ENCODE peak calls at places on chromosomes 2 and 18, in six cellular contexts. C, M, A, V, G and T are unnamed samples.

GRCh38 chr2:238859636-238860347 is 11.9 kb downstream of the TWIST2 start:
- DNase-seq in A (no peak), G (no peak), C (no peak), M (no peak), V (peak; percentile 81), T (no peak)

GRCh38 chr18:5986257-5986909 is 91.1 kb upstream of the TMEM200C start:
- DNase-seq in G (no peak), A (no peak), C (no peak), M (no peak), V (no peak), T (no peak)

GRCh38 chr2:45279356-45279755 is 270.1 kb upstream of the SIX2 start:
- DNase-seq in A (no peak), G (no peak), V (no peak), M (no peak), C (no peak), T (no peak)

GRCh38 chr2:39260087-39260486 is 16.3 kb upstream of the CDKL4 start:
- DNase-seq in A (no peak), M (no peak), G (no peak), C (no peak), V (no peak), T (no peak)

GRCh38 chr2:124540805-124541204 is 515.7 kb downstream of the CNTNAP5 start:
- DNase-seq in C (no peak), V (no peak), A (no peak), M (no peak), G (no peak), T (no peak)

GRCh38 chr18:57776354-57776753 is 26.8 kb downstream of the ATP8B1 start:
- DNase-seq in G (no peak), V (no peak), M (no peak), C (no peak), A (no peak), T (no peak)

GRCh38 chr2:187461294-187462261 is 13.5 kb upstream of the CALCRL start:
- DNase-seq in A (no peak), M (no peak), C (peak; percentile 51), V (peak; percentile 47), G (no peak), T (no peak)

GRCh38 chr2:96233880-96234316 is 25.3 kb upstream of the STARD7 start:
- DNase-seq in V (no peak), M (no peak), G (no peak), C (no peak), A (no peak), T (no peak)

GRCh38 chr2:5125017-5125730 is 567.0 kb upstream of the SOX11 start:
- DNase-seq in A (no peak), G (no peak), M (no peak), V (no peak), C (no peak), T (no peak)

GRCh38 chr18:74518456-74519315 is 15.6 kb upstream of the CNDP1 start:
- DNase-seq in G (no peak), M (no peak), V (no peak), C (no peak), A (no peak), T (no peak)

GRCh38 chr2:220708366-220708765 is 863.7 kb downstream of the EPHA4 start:
- DNase-seq in V (no peak), A (peak; percentile 6), G (no peak), C (no peak), M (no peak), T (no peak)

GRCh38 chr18:10085405-10085804 is 171.6 kb downstream of the VAPA start:
- DNase-seq in V (no peak), C (no peak), A (peak; percentile 57), G (no peak), M (no peak), T (no peak)

GRCh38 chr2:153476491-153477095 is 2.0 kb downstream of the RPRM start:
- DNase-seq in V (no peak), C (no peak), G (no peak), M (no peak), A (no peak), T (no peak)

GRCh38 chr2:222655406-222655747 is 515 bp downstream of the FARSB start:
- DNase-seq in V (no peak), M (peak; percentile 20), A (peak; percentile 12), C (no peak), G (no peak), T (peak; percentile 34)

GRCh38 chr2:226795281-226796011 is 4.2 kb downstream of the IRS1 start:
- DNase-seq in A (peak; percentile 48), G (no peak), M (no peak), V (no peak), C (peak; percentile 10), T (no peak)

GRCh38 chr2:233857511-233858118 is 3.3 kb upstream of the HJURP start:
- DNase-seq in G (peak; percentile 69), C (no peak), A (no peak), M (no peak), V (no peak), T (peak; percentile 45)

GRCh38 chr2:18506883-18507519 is 53.5 kb downstream of the RDH14 start:
- DNase-seq in V (no peak), C (no peak), A (no peak), G (no peak), M (no peak), T (no peak)

GRCh38 chr2:157302492-157303099 is 23.0 kb downstream of the ERMN start:
- DNase-seq in V (no peak), C (peak; percentile 8), M (peak; percentile 28), G (no peak), A (peak; percentile 24), T (peak; percentile 72)

GRCh38 chr2:33136570-33136969 is 189.8 kb downstream of the LTBP1 start:
- DNase-seq in C (no peak), G (no peak), V (no peak), A (no peak), M (no peak), T (peak; percentile 59)

GRCh38 chr2:27136751-27137150 is 2.3 kb upstream of the PREB start:
- DNase-seq in G (no peak), M (no peak), V (no peak), A (no peak), C (no peak), T (no peak)

GRCh38 chr2:9984217-9984739 is 32.8 kb downstream of the GRHL1 start:
- DNase-seq in V (no peak), C (no peak), G (no peak), A (no peak), M (no peak), T (peak; percentile 62)

GRCh38 chr2:26849056-26850001 is 1.4 kb downstream of the DPYSL5 start:
- DNase-seq in M (peak; percentile 82), V (no peak), C (no peak), G (no peak), A (no peak), T (no peak)

GRCh38 chr2:69138793-69139510 is 126.0 kb downstream of the ANTXR1 start:
- DNase-seq in V (no peak), M (no peak), C (no peak), A (peak; percentile 85), G (peak; percentile 65), T (peak; percentile 93)

GRCh38 chr2:114729025-114729424 is 286.6 kb downstream of the DPP10 start:
- DNase-seq in C (no peak), V (no peak), G (no peak), A (no peak), M (peak; percentile 14), T (peak; percentile 13)

GRCh38 chr2:189624648-189625355 is 36.5 kb upstream of the ASNSD1 start:
- DNase-seq in C (no peak), V (no peak), A (no peak), G (no peak), M (no peak), T (peak; percentile 26)

GRCh38 chr2:6181525-6182270 is 489.5 kb downstream of the SOX11 start:
- DNase-seq in V (no peak), C (peak; percentile 5), A (no peak), G (no peak), M (no peak), T (peak; percentile 84)

GRCh38 chr2:6183231-6183630 is 491.0 kb downstream of the SOX11 start:
- DNase-seq in G (no peak), V (no peak), A (no peak), M (no peak), C (no peak), T (no peak)

GRCh38 chr2:6177796-6178195 is 485.6 kb downstream of the SOX11 start:
- DNase-seq in C (no peak), M (no peak), G (no peak), A (no peak), V (no peak), T (no peak)
- TF ChIP-seq CTCF in C (no peak), M (no peak), G (no peak), A (no peak), V (no peak), T (no peak)

GRCh38 chr18:60667016-60667415 is 294.4 kb upstream of the MC4R start:
- DNase-seq in C (no peak), M (no peak), G (no peak), A (no peak), V (no peak), T (no peak)

GRCh38 chr18:60675801-60676200 is 303.2 kb upstream of the MC4R start:
- DNase-seq in A (no peak), V (no peak), M (no peak), G (no peak), C (no peak), T (peak; percentile 13)

GRCh38 chr18:60676807-60677206 is 304.2 kb upstream of the MC4R start:
- DNase-seq in G (no peak), V (no peak), A (no peak), C (no peak), M (peak; percentile 56), T (peak; percentile 5)

GRCh38 chr18:60668583-60668982 is 296.0 kb upstream of the MC4R start:
- DNase-seq in A (no peak), V (no peak), G (no peak), M (no peak), C (no peak), T (no peak)

DNA sequence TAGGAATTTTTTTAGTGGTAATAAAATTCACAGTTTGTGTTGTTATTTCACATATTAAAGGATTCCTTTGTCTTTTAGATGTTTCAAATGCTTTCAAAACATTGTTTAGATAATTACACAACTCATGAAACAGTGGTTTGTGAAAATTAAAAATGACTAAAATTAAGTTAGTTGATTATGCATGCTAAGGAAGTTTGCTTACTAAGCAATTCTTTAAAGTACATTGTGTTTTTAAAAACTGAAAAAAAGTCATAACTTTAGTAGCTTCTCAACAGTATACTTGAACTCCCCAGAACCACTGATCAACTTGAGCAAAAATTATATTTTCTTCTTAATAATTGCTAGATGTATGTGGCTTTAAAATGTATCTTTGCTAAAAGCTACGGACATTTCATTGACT is 298.4 kb upstream of the MC4R start:
- DNase-seq in G (no peak), A (no peak), C (no peak), M (no peak), V (no peak), T (no peak)
- TF ChIP-seq CTCF in G (no peak), A (no peak), C (no peak), M (no peak), V (no peak), T (no peak)

DNA sequence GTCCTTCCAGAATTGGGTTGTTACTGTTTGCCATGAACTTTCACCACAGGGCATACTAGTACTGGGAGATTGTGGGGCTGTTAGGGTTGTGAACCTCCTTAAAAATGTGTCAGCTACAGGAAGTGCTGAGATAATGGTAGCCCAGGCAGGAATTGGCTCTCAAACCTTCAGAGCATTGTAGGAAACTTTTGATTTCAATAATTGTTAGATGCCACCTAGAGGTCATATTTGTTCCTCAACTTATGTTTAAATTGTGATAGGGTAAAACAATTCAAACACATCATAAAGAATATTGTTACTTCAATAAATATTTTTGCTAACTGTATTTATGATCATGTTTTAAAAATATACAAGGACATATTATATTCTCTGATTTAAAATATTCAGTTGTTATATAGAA is 594.6 kb downstream of the ADCYAP1 start:
- DNase-seq in C (no peak), G (no peak), A (no peak), V (no peak), M (no peak), T (no peak)
- TF ChIP-seq CTCF in C (no peak), G (no peak), A (no peak), V (peak; percentile 72), M (peak; percentile 8), T (no peak)

GRCh38 chr2:135798762-135799161 is 38.2 kb downstream of the LCT start:
- DNase-seq in G (no peak), C (no peak), A (peak; percentile 9), M (no peak), V (no peak), T (no peak)
- TF ChIP-seq CTCF in G (no peak), C (peak; percentile 16), A (peak; percentile 11), M (peak; percentile 43), V (peak; percentile 58), T (no peak)